ENCODE peak calls at places on chromosome 19, in four cellular contexts. One of them, this sample, is unnamed.

GRCh38 chr19:45972081-45972943 is 1.4 kb downstream of the NOVA2 start:
- DNase-seq in dermis blood vessel endothelial cell: no peak
- DNase-seq in H54: no peak
- DNase-seq in fibroblast of the conjunctiva: no peak
- DNase-seq in this sample: peak

GRCh38 chr19:46015961-46016425 is 6.9 kb downstream of the PGLYRP1 start:
- DNase-seq in dermis blood vessel endothelial cell: no peak
- DNase-seq in H54: no peak
- DNase-seq in fibroblast of the conjunctiva: no peak
- DNase-seq in this sample: no peak

GRCh38 chr19:14149509-14149994 is 13.2 kb upstream of the ASF1B start:
- DNase-seq in dermis blood vessel endothelial cell: peak
- DNase-seq in H54: no peak
- DNase-seq in fibroblast of the conjunctiva: no peak
- DNase-seq in this sample: peak

GRCh38 chr19:18790566-18791314 is at the start of gene COMP:
- DNase-seq in dermis blood vessel endothelial cell: no peak
- DNase-seq in H54: no peak
- DNase-seq in fibroblast of the conjunctiva: no peak
- DNase-seq in this sample: no peak

GRCh38 chr19:33376423-33376822 is 2.9 kb downstream of the CEBPG start:
- DNase-seq in dermis blood vessel endothelial cell: peak
- DNase-seq in H54: peak
- DNase-seq in fibroblast of the conjunctiva: peak
- DNase-seq in this sample: peak

GRCh38 chr19:14775855-14776254 is 2.5 kb downstream of the ADGRE2 start:
- DNase-seq in dermis blood vessel endothelial cell: no peak
- DNase-seq in H54: no peak
- DNase-seq in fibroblast of the conjunctiva: no peak
- DNase-seq in this sample: no peak

GRCh38 chr19:53977991-53978731 is 13.3 kb upstream of the CACNG6 start:
- DNase-seq in dermis blood vessel endothelial cell: peak
- DNase-seq in H54: peak
- DNase-seq in fibroblast of the conjunctiva: peak
- DNase-seq in this sample: peak

GRCh38 chr19:57788114-57788692 is 18.7 kb downstream of the ZNF586 start:
- DNase-seq in dermis blood vessel endothelial cell: no peak
- DNase-seq in H54: no peak
- DNase-seq in fibroblast of the conjunctiva: no peak
- DNase-seq in this sample: no peak

GRCh38 chr19:3404324-3405260 is 38.2 kb downstream of the NFIC start:
- DNase-seq in dermis blood vessel endothelial cell: peak
- DNase-seq in H54: no peak
- DNase-seq in fibroblast of the conjunctiva: peak
- DNase-seq in this sample: peak

GRCh38 chr19:53537523-53538377 is at the start of gene ZNF331:
- DNase-seq in dermis blood vessel endothelial cell: peak
- DNase-seq in H54: no peak
- DNase-seq in fibroblast of the conjunctiva: no peak
- DNase-seq in this sample: peak

GRCh38 chr19:30226464-30227070 is 145.6 kb upstream of the ZNF536 start:
- DNase-seq in dermis blood vessel endothelial cell: no peak
- DNase-seq in H54: no peak
- DNase-seq in fibroblast of the conjunctiva: no peak
- DNase-seq in this sample: no peak

GRCh38 chr19:40671404-40671803 is 19.0 kb downstream of the NUMBL start:
- DNase-seq in dermis blood vessel endothelial cell: no peak
- DNase-seq in H54: no peak
- DNase-seq in fibroblast of the conjunctiva: no peak
- DNase-seq in this sample: no peak

GRCh38 chr19:12769689-12770088 is 5.7 kb downstream of the HOOK2 start:
- DNase-seq in dermis blood vessel endothelial cell: no peak
- DNase-seq in H54: no peak
- DNase-seq in fibroblast of the conjunctiva: no peak
- DNase-seq in this sample: peak

GRCh38 chr19:17946965-17947784 is 14.4 kb downstream of the CCDC124 start:
- DNase-seq in dermis blood vessel endothelial cell: no peak
- DNase-seq in H54: peak
- DNase-seq in fibroblast of the conjunctiva: no peak
- DNase-seq in this sample: no peak

GRCh38 chr19:55460670-55461258 is 678 bp downstream of the ISOC2 start:
- DNase-seq in dermis blood vessel endothelial cell: peak
- DNase-seq in H54: no peak
- DNase-seq in fibroblast of the conjunctiva: peak
- DNase-seq in this sample: peak

GRCh38 chr19:2883686-2884439 is 16.7 kb downstream of the ZNF556 start:
- DNase-seq in dermis blood vessel endothelial cell: no peak
- DNase-seq in H54: no peak
- DNase-seq in fibroblast of the conjunctiva: no peak
- DNase-seq in this sample: no peak

GRCh38 chr19:5695649-5696195 is 5.6 kb downstream of the RPL36 start:
- DNase-seq in dermis blood vessel endothelial cell: no peak
- DNase-seq in H54: no peak
- DNase-seq in fibroblast of the conjunctiva: no peak
- DNase-seq in this sample: no peak

GRCh38 chr19:50555447-50556235 is 12.6 kb downstream of the LRRC4B start:
- DNase-seq in dermis blood vessel endothelial cell: no peak
- DNase-seq in H54: no peak
- DNase-seq in fibroblast of the conjunctiva: no peak
- DNase-seq in this sample: no peak

GRCh38 chr19:30326076-30326710 is 46.0 kb upstream of the ZNF536 start:
- DNase-seq in dermis blood vessel endothelial cell: no peak
- DNase-seq in H54: no peak
- DNase-seq in fibroblast of the conjunctiva: no peak
- DNase-seq in this sample: no peak

GRCh38 chr19:5547881-5548280 is 19.9 kb downstream of the TINCR start:
- DNase-seq in dermis blood vessel endothelial cell: peak
- DNase-seq in H54: peak
- DNase-seq in fibroblast of the conjunctiva: peak
- DNase-seq in this sample: peak

GRCh38 chr19:14433454-14434156 is 499 bp downstream of the PKN1 start:
- DNase-seq in dermis blood vessel endothelial cell: no peak
- DNase-seq in H54: no peak
- DNase-seq in fibroblast of the conjunctiva: no peak
- DNase-seq in this sample: no peak

GRCh38 chr19:46471116-46471733 is at the start of gene PNMA8A:
- DNase-seq in dermis blood vessel endothelial cell: peak
- DNase-seq in H54: no peak
- DNase-seq in fibroblast of the conjunctiva: peak
- DNase-seq in this sample: no peak

GRCh38 chr19:39852882-39853281 is 6.7 kb upstream of the FBL start:
- DNase-seq in dermis blood vessel endothelial cell: no peak
- DNase-seq in H54: no peak
- DNase-seq in fibroblast of the conjunctiva: no peak
- DNase-seq in this sample: no peak

GRCh38 chr19:49851456-49852259 is 699 bp downstream of the PTOV1 start:
- DNase-seq in dermis blood vessel endothelial cell: peak
- DNase-seq in H54: no peak
- DNase-seq in fibroblast of the conjunctiva: no peak
- DNase-seq in this sample: peak

GRCh38 chr19:4908781-4909171 is 525 bp upstream of the UHRF1 start:
- DNase-seq in dermis blood vessel endothelial cell: no peak
- DNase-seq in H54: no peak
- DNase-seq in fibroblast of the conjunctiva: no peak
- DNase-seq in this sample: no peak

GRCh38 chr19:3852614-3853254 is 16.1 kb downstream of the ZFR2 start:
- DNase-seq in dermis blood vessel endothelial cell: peak
- DNase-seq in H54: peak
- DNase-seq in fibroblast of the conjunctiva: peak
- DNase-seq in this sample: peak

GRCh38 chr19:30379841-30380610 is 7.8 kb downstream of the ZNF536 start:
- DNase-seq in dermis blood vessel endothelial cell: no peak
- DNase-seq in H54: no peak
- DNase-seq in fibroblast of the conjunctiva: no peak
- DNase-seq in this sample: no peak

GRCh38 chr19:17680235-17680722 is 7.9 kb downstream of the UNC13A start:
- DNase-seq in dermis blood vessel endothelial cell: peak
- DNase-seq in H54: peak
- DNase-seq in fibroblast of the conjunctiva: no peak
- DNase-seq in this sample: peak

GRCh38 chr19:35846038-35846668 is 6.2 kb downstream of the NPHS1 start:
- DNase-seq in dermis blood vessel endothelial cell: no peak
- DNase-seq in H54: no peak
- DNase-seq in fibroblast of the conjunctiva: no peak
- DNase-seq in this sample: no peak

GRCh38 chr19:307793-308420 is 16.7 kb upstream of the PLPP2 start:
- DNase-seq in dermis blood vessel endothelial cell: no peak
- DNase-seq in H54: no peak
- DNase-seq in fibroblast of the conjunctiva: no peak
- DNase-seq in this sample: no peak

This sample was measured in epithelial cell of esophagus.